ENCODE peak calls at places on chromosome 16, in eight cellular contexts. S is CD8-positive, alpha-beta memory T cell; Q is NCI-H510A treated with DMSO at 0.1 percent for 48 hours; N is mucosa of descending colon; O is A549; X is NCI-H1436; T is activated naive CD8-positive, alpha-beta T cell treated with anti-CD3 and anti-CD28 coated beads for 36 hours; R is effector memory CD4-positive, alpha-beta T cell. G is an unnamed sample.

GRCh38 chr16:6804461-6804860 is 528.2 kb upstream of the RBFOX1 start:
- DNase-seq in T (no peak), R (no peak), O (no peak), Q (no peak), X (no peak), S (no peak), N (no peak), G (no peak)

GRCh38 chr16:31475949-31476304 is 4.0 kb downstream of the TGFB1I1 start:
- DNase-seq in R (no peak), O (no peak), N (peak; percentile 70), T (no peak), Q (peak; percentile 35), S (no peak), X (no peak), G (no peak)

GRCh38 chr16:50812046-50812445 is 70.2 kb downstream of the CYLD start:
- DNase-seq in R (no peak), Q (no peak), S (no peak), N (no peak), X (no peak), T (no peak), O (no peak), G (no peak)

GRCh38 chr16:76335187-76335974 is 58.2 kb downstream of the CNTNAP4 start:
- DNase-seq in X (no peak), N (no peak), S (no peak), O (no peak), Q (no peak), R (no peak), T (no peak), G (no peak)

GRCh38 chr16:88352261-88353200 is 30.2 kb upstream of the ZNF469 start:
- DNase-seq in Q (no peak), N (peak; percentile 33), S (no peak), X (no peak), R (no peak), T (no peak), O (no peak), G (no peak)

GRCh38 chr16:11329080-11329491 is 16.2 kb upstream of the RMI2 start:
- DNase-seq in S (no peak), T (no peak), N (no peak), Q (no peak), X (no peak), R (no peak), O (peak; percentile 61), G (no peak)

GRCh38 chr16:81515721-81516120 is 71.1 kb downstream of the CMIP start:
- DNase-seq in X (no peak), N (peak; percentile 38), O (no peak), S (no peak), T (no peak), Q (no peak), R (no peak), G (no peak)

GRCh38 chr16:4262303-4262835 is 10.5 kb downstream of the TFAP4 start:
- DNase-seq in R (no peak), Q (no peak), O (no peak), X (no peak), N (no peak), S (no peak), T (no peak), G (no peak)

GRCh38 chr16:11395008-11395948 is 50.0 kb downstream of the RMI2 start:
- DNase-seq in O (no peak), R (no peak), N (no peak), T (no peak), X (no peak), S (no peak), Q (no peak), G (no peak)

GRCh38 chr16:89426736-89427525 is 63.4 kb downstream of the ANKRD11 start:
- DNase-seq in T (no peak), X (no peak), S (no peak), Q (no peak), R (no peak), O (no peak), N (no peak), G (no peak)

GRCh38 chr16:67456383-67457140 is 24.4 kb downstream of the ATP6V0D1 start:
- DNase-seq in X (no peak), N (peak; percentile 83), S (no peak), T (no peak), Q (no peak), O (peak; percentile 58), R (no peak), G (no peak)

GRCh38 chr16:54425681-54426549 is 139.3 kb upstream of the IRX3 start:
- DNase-seq in Q (no peak), R (no peak), N (no peak), T (no peak), O (no peak), S (no peak), X (peak; percentile 13), G (no peak)

GRCh38 chr16:78775161-78775561 is 675.7 kb downstream of the WWOX start:
- DNase-seq in X (no peak), R (no peak), S (no peak), N (no peak), T (peak; percentile 4), Q (no peak), O (no peak), G (no peak)

GRCh38 chr16:18983565-18984424 is at the start of gene TMC7:
- DNase-seq in R (no peak), T (peak; percentile 47), O (peak; percentile 86), Q (peak; percentile 96), S (no peak), X (peak; percentile 83), N (peak; percentile 89), G (no peak)

GRCh38 chr16:81797443-81797842 is 18.4 kb downstream of the PLCG2 start:
- DNase-seq in R (no peak), N (no peak), T (no peak), X (no peak), Q (no peak), S (no peak), O (no peak), G (no peak)

GRCh38 chr16:68300736-68301459 is 9.8 kb downstream of the SLC7A6OS start:
- DNase-seq in T (no peak), O (no peak), S (no peak), R (no peak), X (no peak), N (no peak), Q (no peak), G (no peak)

GRCh38 chr16:87924041-87924851 is 12.1 kb downstream of the CA5A start:
- DNase-seq in R (no peak), O (no peak), X (peak; percentile 47), T (no peak), N (no peak), S (no peak), Q (peak; percentile 84), G (no peak)

GRCh38 chr16:27235055-27235937 is 32.0 kb downstream of the KDM8 start:
- DNase-seq in N (peak; percentile 92), X (peak; percentile 62), R (peak; percentile 88), S (peak; percentile 96), O (peak; percentile 40), Q (peak; percentile 93), T (peak; percentile 81), G (peak; percentile 97)

GRCh38 chr16:27818231-27818630 is 245.3 kb downstream of the GSG1L start:
- DNase-seq in T (no peak), Q (no peak), R (no peak), N (no peak), S (no peak), X (no peak), O (no peak), G (no peak)

GRCh38 chr16:79703066-79703465 is 102.5 kb upstream of the MAF start:
- DNase-seq in S (no peak), X (no peak), T (no peak), R (no peak), Q (no peak), O (no peak), N (no peak), G (no peak)

GRCh38 chr16:79801550-79802090 is 201.1 kb upstream of the MAF start:
- DNase-seq in R (no peak), N (no peak), Q (no peak), S (no peak), O (no peak), X (no peak), T (no peak), G (no peak)

GRCh38 chr16:30374538-30374937 is at the start of gene MYL11:
- DNase-seq in T (no peak), S (no peak), Q (no peak), R (no peak), N (no peak), O (no peak), X (no peak), G (no peak)

GRCh38 chr16:67562526-67562917 is at the start of gene CTCF:
- DNase-seq in R (peak; percentile 82), X (peak; percentile 70), Q (peak; percentile 61), S (peak; percentile 90), T (peak; percentile 82), O (peak; percentile 62), N (peak; percentile 92), G (peak; percentile 77)

GRCh38 chr16:22207715-22208360 is 1.8 kb downstream of the EEF2K start:
- DNase-seq in R (no peak), O (no peak), N (no peak), X (no peak), S (no peak), T (no peak), Q (no peak), G (no peak)

GRCh38 chr16:70428178-70428998 is 10.5 kb downstream of the ST3GAL2 start:
- DNase-seq in N (peak; percentile 95), X (no peak), R (no peak), O (peak; percentile 94), S (no peak), Q (peak; percentile 49), T (peak; percentile 76), G (no peak)